ENCODE peak calls at places on chromosomes 7 and 10, in six cellular contexts. Q, R, C, X, F and I are unnamed samples.

GRCh38 chr10:4283841-4284610 is 499.0 kb upstream of the KLF6 start:
- DNase-seq in Q (no peak), R (no peak), C (peak), X (no peak), F (peak), I (no peak)

GRCh38 chr10:4242561-4243035 is 457.6 kb upstream of the KLF6 start:
- DNase-seq in Q (no peak), R (no peak), C (peak), X (no peak), F (peak), I (peak)

GRCh38 chr10:95399167-95399566 is 108.4 kb upstream of the PDLIM1 start:
- DNase-seq in Q (no peak), R (no peak), C (no peak), X (no peak), F (no peak), I (no peak)

GRCh38 chr7:99489235-99489634 is 10.8 kb downstream of the ZNF394 start:
- DNase-seq in Q (no peak), R (no peak), C (no peak), X (no peak), F (no peak), I (no peak)

GRCh38 chr7:100472121-100472851 is 6.7 kb downstream of the TSC22D4 start:
- DNase-seq in Q (no peak), R (no peak), C (no peak), X (no peak), F (no peak), I (no peak)

GRCh38 chr10:121527690-121528089 is 70.6 kb downstream of the FGFR2 start:
- DNase-seq in Q (no peak), R (no peak), C (no peak), X (no peak), F (no peak), I (peak)

GRCh38 chr10:67816719-67817118 is 21.3 kb downstream of the DNAJC12 start:
- DNase-seq in Q (no peak), R (no peak), C (no peak), X (no peak), F (no peak), I (no peak)

GRCh38 chr10:88926484-88927249 is 25.9 kb downstream of the ACTA2 start:
- DNase-seq in Q (no peak), R (no peak), C (peak), X (no peak), F (peak), I (no peak)

GRCh38 chr10:3126741-3127342 is 45.7 kb downstream of the PITRM1 start:
- DNase-seq in Q (no peak), R (peak), C (no peak), X (no peak), F (no peak), I (no peak)

GRCh38 chr7:18262054-18262453 is 233.5 kb upstream of the HDAC9 start:
- DNase-seq in Q (no peak), R (no peak), C (peak), X (no peak), F (no peak), I (no peak)

GRCh38 chr7:91050677-91051076 is 213.6 kb upstream of the FZD1 start:
- DNase-seq in Q (no peak), R (no peak), C (peak), X (no peak), F (no peak), I (no peak)

GRCh38 chr10:94225589-94225988 is 137.2 kb downstream of the NOC3L start:
- DNase-seq in Q (no peak), R (no peak), C (no peak), X (no peak), F (no peak), I (peak)

GRCh38 chr10:117461766-117462423 is 80.7 kb upstream of the EMX2 start:
- DNase-seq in Q (no peak), R (no peak), C (peak), X (no peak), F (no peak), I (peak)

GRCh38 chr10:77448226-77448625 is 189.4 kb downstream of the KCNMA1 start:
- DNase-seq in Q (no peak), R (no peak), C (no peak), X (no peak), F (no peak), I (no peak)

GRCh38 chr10:109062371-109062770 is 860.9 kb downstream of the XPNPEP1 start:
- DNase-seq in Q (no peak), R (no peak), C (peak), X (peak), F (no peak), I (peak)

GRCh38 chr10:22854935-22855421 is 72.9 kb upstream of the ARMC3 start:
- DNase-seq in Q (no peak), R (no peak), C (peak), X (no peak), F (no peak), I (no peak)
- TF ChIP-seq CTCF in Q (no peak), R (no peak), C (peak), X (no peak), F (peak), I (no peak)

DNA sequence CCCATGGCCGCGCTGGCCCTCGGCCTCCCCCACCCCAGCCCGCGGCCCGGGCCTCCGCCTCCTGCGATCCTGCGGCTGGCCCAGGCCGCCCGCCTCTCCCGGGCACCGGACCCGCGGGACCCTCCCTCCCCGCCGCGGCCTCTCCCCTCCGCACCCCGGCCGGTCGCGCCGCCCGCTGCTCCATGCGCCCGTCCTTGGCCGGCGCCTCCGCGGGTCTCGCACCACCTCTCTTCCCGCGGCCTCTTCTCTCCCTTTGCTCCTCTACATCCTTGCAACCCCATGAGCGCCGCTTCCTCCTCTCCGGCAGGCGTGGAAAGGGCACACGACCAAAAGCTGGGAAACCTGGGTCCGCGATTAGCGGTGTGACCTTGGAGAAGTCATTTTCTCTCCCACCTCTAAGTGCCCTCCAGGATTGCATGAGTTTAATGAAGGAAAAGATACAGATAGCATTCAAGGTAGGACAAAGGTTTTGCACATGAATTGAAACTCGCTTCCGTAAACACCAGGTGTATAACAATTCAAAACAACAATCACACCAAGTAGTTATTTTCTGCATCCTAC is 449 bp upstream of the SRPK2 start:
- DNase-seq in Q (peak), R (peak), C (peak), X (peak), F (no peak), I (peak)
- TF ChIP-seq CTCF in Q (no peak), R (no peak), C (no peak), X (no peak), F (peak), I (no peak)

GRCh38 chr10:93126484-93127052 is 52.9 kb downstream of the CYP26A1 start:
- DNase-seq in Q (no peak), R (no peak), C (no peak), X (peak), F (no peak), I (no peak)
- TF ChIP-seq CTCF in Q (no peak), R (peak), C (peak), X (peak), F (peak), I (peak)

GRCh38 chr10:25934673-25935139 is 677 bp downstream of the MYO3A start:
- DNase-seq in Q (no peak), R (peak), C (no peak), X (no peak), F (no peak), I (no peak)
- TF ChIP-seq CTCF in Q (no peak), R (no peak), C (no peak), X (no peak), F (no peak), I (peak)

GRCh38 chr7:44279286-44279685 is 46.1 kb downstream of the CAMK2B start:
- DNase-seq in Q (peak), R (peak), C (no peak), X (no peak), F (no peak), I (no peak)

GRCh38 chr7:44281811-44282600 is 43.4 kb downstream of the CAMK2B start:
- DNase-seq in Q (peak), R (peak), C (no peak), X (no peak), F (no peak), I (no peak)

GRCh38 chr7:44280993-44281721 is 44.2 kb downstream of the CAMK2B start:
- DNase-seq in Q (peak), R (peak), C (no peak), X (no peak), F (no peak), I (no peak)

GRCh38 chr7:44279731-44280505 is 45.5 kb downstream of the CAMK2B start:
- DNase-seq in Q (peak), R (peak), C (no peak), X (no peak), F (no peak), I (no peak)

DNA sequence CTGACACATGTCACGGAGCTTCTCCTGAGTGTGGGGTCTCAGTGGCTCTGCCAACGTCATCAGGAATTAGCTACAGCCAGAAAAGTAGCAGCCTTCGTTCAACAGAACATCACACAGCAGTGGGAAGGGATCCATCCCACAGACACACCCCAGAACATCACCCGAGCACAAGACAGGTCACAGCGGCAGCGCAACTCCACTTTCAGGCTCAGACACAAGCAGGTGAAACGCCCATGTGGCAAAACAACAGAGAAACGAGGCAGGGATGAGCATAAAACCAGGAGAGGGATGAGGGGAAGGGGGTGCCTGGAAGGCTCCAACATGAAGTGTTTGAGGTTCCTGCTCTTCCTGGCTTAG is 44.8 kb downstream of the CAMK2B start:
- DNase-seq in Q (no peak), R (no peak), C (no peak), X (no peak), F (no peak), I (no peak)
- TF ChIP-seq CTCF in Q (no peak), R (no peak), C (no peak), X (no peak), F (no peak), I (no peak)

GRCh38 chr7:3923307-3923918 is 622.4 kb downstream of the SDK1 start:
- DNase-seq in Q (no peak), R (no peak), C (no peak), X (no peak), F (no peak), I (no peak)

GRCh38 chr7:3924277-3924676 is 623.2 kb downstream of the SDK1 start:
- DNase-seq in Q (no peak), R (no peak), C (no peak), X (no peak), F (no peak), I (no peak)

GRCh38 chr7:3917466-3917865 is 616.4 kb downstream of the SDK1 start:
- DNase-seq in Q (no peak), R (no peak), C (no peak), X (no peak), F (no peak), I (peak)

GRCh38 chr7:3918576-3918975 is 617.5 kb downstream of the SDK1 start:
- DNase-seq in Q (no peak), R (no peak), C (no peak), X (no peak), F (no peak), I (no peak)

GRCh38 chr7:3922175-3922635 is 621.2 kb downstream of the SDK1 start:
- DNase-seq in Q (no peak), R (peak), C (peak), X (peak), F (peak), I (peak)
- TF ChIP-seq CTCF in Q (no peak), R (peak), C (peak), X (peak), F (peak), I (peak)